ENCODE peak calls at places on chromosomes 3 and 15, in four cellular contexts. Q is H1, A is HepG2, G is GM12878. P is an unnamed sample.

GRCh38 chr3:131591394-131591990 is 88.7 kb upstream of the MRPL3 start:
- DNase-seq in G (no peak), A (no peak), Q (no peak), P (no peak)

GRCh38 chr15:74322558-74323180 is 44.8 kb downstream of the CYP11A1 start:
- DNase-seq in G (no peak), A (peak; percentile 41), Q (no peak), P (no peak)

GRCh38 chr3:37761043-37761442 is 100.6 kb upstream of the CTDSPL start:
- DNase-seq in Q (no peak), A (no peak), G (no peak), P (no peak)

GRCh38 chr3:19946291-19946831 is 536 bp upstream of the RAB5A start:
- DNase-seq in G (no peak), Q (peak; percentile 17), A (no peak), P (no peak)

GRCh38 chr15:50549326-50549725 is 2.9 kb upstream of the USP50 start:
- DNase-seq in Q (no peak), G (no peak), A (no peak), P (no peak)

GRCh38 chr3:129261850-129262249 is 12.4 kb downstream of the COPG1 start:
- DNase-seq in Q (no peak), A (no peak), G (no peak), P (no peak)

GRCh38 chr3:1703169-1703568 is 395.5 kb upstream of the CNTN4 start:
- DNase-seq in Q (no peak), G (no peak), A (no peak), P (no peak)

GRCh38 chr3:61372723-61373122 is 121.5 kb upstream of the FHIT start:
- DNase-seq in A (no peak), G (no peak), Q (no peak), P (no peak)

GRCh38 chr15:68228143-68228970 is 1.2 kb downstream of the CLN6 start:
- DNase-seq in A (no peak), G (no peak), Q (no peak), P (no peak)

GRCh38 chr3:81302045-81302444 is 459.4 kb downstream of the GBE1 start:
- DNase-seq in Q (no peak), A (peak; percentile 48), G (no peak), P (peak; percentile 22)

GRCh38 chr3:129965937-129966336 is 8.6 kb upstream of the TRH start:
- DNase-seq in Q (no peak), A (no peak), G (no peak), P (no peak)

GRCh38 chr15:83571820-83572707 is 81.9 kb upstream of the ADAMTSL3 start:
- DNase-seq in A (no peak), G (no peak), Q (no peak), P (peak; percentile 23)

GRCh38 chr3:184789314-184789998 is 22.5 kb upstream of the VPS8 start:
- DNase-seq in Q (no peak), G (no peak), A (no peak), P (no peak)

GRCh38 chr15:31294067-31294466 is 32.6 kb upstream of the KLF13 start:
- DNase-seq in A (no peak), G (no peak), Q (no peak), P (no peak)

GRCh38 chr15:79099692-79100091 is 9.1 kb upstream of the RASGRF1 start:
- DNase-seq in Q (no peak), G (no peak), A (no peak), P (no peak)

GRCh38 chr15:39127925-39128617 is 452.8 kb upstream of the THBS1 start:
- DNase-seq in A (peak; percentile 98), G (no peak), Q (no peak), P (peak; percentile 42)

GRCh38 chr15:69140306-69140705 is 20.1 kb upstream of the GLCE start:
- DNase-seq in Q (no peak), A (no peak), G (no peak), P (no peak)

GRCh38 chr15:92652576-92652966 is 3.0 kb downstream of the FAM174B start:
- DNase-seq in Q (no peak), A (no peak), G (no peak), P (no peak)

GRCh38 chr3:171383206-171384018 is 76.8 kb downstream of the TNIK start:
- DNase-seq in Q (no peak), A (no peak), G (no peak), P (no peak)

GRCh38 chr15:36884404-36885335 is 215.7 kb downstream of the MEIS2 start:
- DNase-seq in Q (no peak), A (no peak), G (no peak), P (no peak)
- H3K27me3 ChIP-seq in Q (peaks cover 72% of the 10 kb centered on the region), A (peaks cover 5% of the 10 kb centered on the region), G (peaks cover 10% of the 10 kb centered on the region), P (peaks cover 100% of the 10 kb centered on the region)

GRCh38 chr3:23735575-23736326 is 70.0 kb upstream of the UBE2E1 start:
- DNase-seq in Q (no peak), A (no peak), G (no peak), P (no peak)
- TF ChIP-seq SUZ12 in Q (no peak), A (no peak), G (no peak), P (no peak)

GRCh38 chr15:48643776-48644497 is 1.6 kb downstream of the FBN1 start:
- DNase-seq in G (no peak), Q (no peak), A (no peak), P (no peak)

GRCh38 chr15:48646364-48646763 is 855 bp upstream of the FBN1 start:
- DNase-seq in G (no peak), Q (no peak), A (no peak), P (no peak)

GRCh38 chr15:48644498-48644826 is 1.0 kb downstream of the FBN1 start:
- DNase-seq in Q (no peak), A (no peak), G (no peak), P (no peak)

GRCh38 chr15:48645558-48646330 is at the start of gene FBN1:
- DNase-seq in Q (peak; percentile 39), G (peak; percentile 33), A (peak; percentile 15), P (peak; percentile 69)

GRCh38 chr15:48644827-48645557 is 517 bp downstream of the FBN1 start:
- DNase-seq in G (no peak), A (no peak), Q (no peak), P (no peak)
- TF ChIP-seq ZNF274 in G (no peak), A (no peak), Q (no peak), P (no peak)

GRCh38 chr3:127938800-127939199 is 23.8 kb downstream of the KBTBD12 start:
- DNase-seq in G (no peak), Q (no peak), A (no peak), P (no peak)
- H3K27me3 ChIP-seq in G (no peaks in the 10 kb centered on the region), Q (no peaks in the 10 kb centered on the region), A (no peaks in the 10 kb centered on the region), P (no peaks in the 10 kb centered on the region)

P was measured in NT2/D1.